ENCODE peak calls at places on chromosomes 3 and 15, in nine cellular contexts. One of them, this sample, is unnamed.

GRCh38 chr15:40277472-40277871 is 5.4 kb downstream of the ANKRD63 start:
- DNase-seq in tibial nerve: no peak
- DNase-seq in uterus: no peak
- DNase-seq in ovary: no peak
- DNase-seq in foreskin fibroblast: no peak
- DNase-seq in body of pancreas: no peak
- DNase-seq in OCI-LY7: peak
- DNase-seq in lung: no peak
- DNase-seq in IMR-90: no peak
- DNase-seq in this sample: no peak

GRCh38 chr3:81462921-81463320 is 298.5 kb downstream of the GBE1 start:
- DNase-seq in ovary: no peak
- DNase-seq in foreskin fibroblast: no peak
- DNase-seq in lung: no peak
- DNase-seq in IMR-90: no peak
- DNase-seq in tibial nerve: no peak
- DNase-seq in uterus: no peak
- DNase-seq in body of pancreas: no peak
- DNase-seq in OCI-LY7: no peak
- DNase-seq in this sample: no peak

GRCh38 chr3:35664460-35664919 is 25.2 kb downstream of the ARPP21 start:
- DNase-seq in OCI-LY7: peak
- DNase-seq in ovary: peak
- DNase-seq in foreskin fibroblast: no peak
- DNase-seq in IMR-90: peak
- DNase-seq in tibial nerve: no peak
- DNase-seq in lung: no peak
- DNase-seq in body of pancreas: peak
- DNase-seq in uterus: peak
- DNase-seq in this sample: peak

GRCh38 chr3:46979958-46980497 is 562 bp downstream of the NBEAL2 start:
- DNase-seq in ovary: peak
- DNase-seq in IMR-90: no peak
- DNase-seq in body of pancreas: peak
- DNase-seq in uterus: peak
- DNase-seq in lung: no peak
- DNase-seq in OCI-LY7: no peak
- DNase-seq in foreskin fibroblast: no peak
- DNase-seq in tibial nerve: no peak
- DNase-seq in this sample: no peak

GRCh38 chr15:75918135-75918534 is 14.5 kb downstream of the FBXO22 start:
- DNase-seq in OCI-LY7: no peak
- DNase-seq in tibial nerve: no peak
- DNase-seq in IMR-90: no peak
- DNase-seq in ovary: no peak
- DNase-seq in lung: no peak
- DNase-seq in foreskin fibroblast: no peak
- DNase-seq in body of pancreas: no peak
- DNase-seq in uterus: no peak
- DNase-seq in this sample: no peak

GRCh38 chr15:33934896-33935295 is 33.4 kb upstream of the CHRM5 start:
- DNase-seq in lung: no peak
- DNase-seq in body of pancreas: no peak
- DNase-seq in uterus: no peak
- DNase-seq in tibial nerve: no peak
- DNase-seq in ovary: no peak
- DNase-seq in OCI-LY7: no peak
- DNase-seq in IMR-90: peak
- DNase-seq in foreskin fibroblast: peak
- DNase-seq in this sample: no peak

GRCh38 chr3:143216709-143217182 is 97.2 kb downstream of the CHST2 start:
- DNase-seq in ovary: no peak
- DNase-seq in uterus: no peak
- DNase-seq in lung: no peak
- DNase-seq in tibial nerve: no peak
- DNase-seq in OCI-LY7: peak
- DNase-seq in body of pancreas: no peak
- DNase-seq in IMR-90: no peak
- DNase-seq in foreskin fibroblast: no peak
- DNase-seq in this sample: peak

GRCh38 chr3:9226326-9226725 is 23.1 kb downstream of the SRGAP3 start:
- DNase-seq in foreskin fibroblast: peak
- DNase-seq in tibial nerve: no peak
- DNase-seq in body of pancreas: no peak
- DNase-seq in uterus: peak
- DNase-seq in ovary: no peak
- DNase-seq in lung: no peak
- DNase-seq in IMR-90: peak
- DNase-seq in OCI-LY7: no peak
- DNase-seq in this sample: peak

GRCh38 chr3:170622369-170623159 is 36.7 kb upstream of the SLC7A14 start:
- DNase-seq in OCI-LY7: no peak
- DNase-seq in uterus: peak
- DNase-seq in ovary: peak
- DNase-seq in tibial nerve: no peak
- DNase-seq in IMR-90: peak
- DNase-seq in body of pancreas: no peak
- DNase-seq in lung: no peak
- DNase-seq in foreskin fibroblast: peak
- DNase-seq in this sample: peak

GRCh38 chr15:44101944-44102343 is 93.1 kb downstream of the FRMD5 start:
- DNase-seq in OCI-LY7: no peak
- DNase-seq in IMR-90: peak
- DNase-seq in uterus: no peak
- DNase-seq in tibial nerve: no peak
- DNase-seq in lung: no peak
- DNase-seq in body of pancreas: no peak
- DNase-seq in foreskin fibroblast: peak
- DNase-seq in ovary: no peak
- DNase-seq in this sample: no peak

GRCh38 chr15:29670945-29671307 is 151.3 kb downstream of the TJP1 start:
- DNase-seq in lung: peak
- DNase-seq in ovary: no peak
- DNase-seq in OCI-LY7: no peak
- DNase-seq in uterus: no peak
- DNase-seq in tibial nerve: no peak
- DNase-seq in foreskin fibroblast: peak
- DNase-seq in IMR-90: peak
- DNase-seq in body of pancreas: peak
- DNase-seq in this sample: no peak

GRCh38 chr3:33883538-33884203 is 85.2 kb downstream of the PDCD6IP start:
- DNase-seq in lung: no peak
- DNase-seq in uterus: no peak
- DNase-seq in foreskin fibroblast: peak
- DNase-seq in ovary: no peak
- DNase-seq in OCI-LY7: peak
- DNase-seq in IMR-90: peak
- DNase-seq in body of pancreas: no peak
- DNase-seq in tibial nerve: peak
- DNase-seq in this sample: peak

GRCh38 chr3:189167027-189167766 is 4.6 kb upstream of the TPRG1 start:
- DNase-seq in uterus: no peak
- DNase-seq in lung: peak
- DNase-seq in foreskin fibroblast: no peak
- DNase-seq in tibial nerve: no peak
- DNase-seq in OCI-LY7: no peak
- DNase-seq in IMR-90: no peak
- DNase-seq in body of pancreas: no peak
- DNase-seq in ovary: no peak
- DNase-seq in this sample: no peak

GRCh38 chr3:167394003-167394402 is 13.9 kb upstream of the ZBBX start:
- DNase-seq in lung: no peak
- DNase-seq in body of pancreas: no peak
- DNase-seq in IMR-90: no peak
- DNase-seq in tibial nerve: no peak
- DNase-seq in foreskin fibroblast: no peak
- DNase-seq in ovary: no peak
- DNase-seq in OCI-LY7: peak
- DNase-seq in uterus: no peak
- DNase-seq in this sample: no peak

GRCh38 chr15:87033056-87033455 is 953.4 kb downstream of the AGBL1 start:
- DNase-seq in foreskin fibroblast: no peak
- DNase-seq in lung: no peak
- DNase-seq in IMR-90: no peak
- DNase-seq in body of pancreas: no peak
- DNase-seq in uterus: no peak
- DNase-seq in ovary: no peak
- DNase-seq in OCI-LY7: no peak
- DNase-seq in tibial nerve: no peak
- DNase-seq in this sample: no peak

GRCh38 chr3:184227481-184227935 is 1.9 kb upstream of the VWA5B2 start:
- DNase-seq in lung: no peak
- DNase-seq in foreskin fibroblast: no peak
- DNase-seq in ovary: no peak
- DNase-seq in tibial nerve: no peak
- DNase-seq in uterus: no peak
- DNase-seq in OCI-LY7: peak
- DNase-seq in body of pancreas: peak
- DNase-seq in IMR-90: no peak
- DNase-seq in this sample: peak

GRCh38 chr3:184230081-184230602 is 757 bp downstream of the VWA5B2 start:
- DNase-seq in ovary: peak
- DNase-seq in body of pancreas: peak
- DNase-seq in IMR-90: no peak
- DNase-seq in lung: no peak
- DNase-seq in OCI-LY7: no peak
- DNase-seq in uterus: no peak
- DNase-seq in foreskin fibroblast: no peak
- DNase-seq in tibial nerve: no peak
- DNase-seq in this sample: no peak

GRCh38 chr3:184230603-184231528 is 1.5 kb downstream of the VWA5B2 start:
- DNase-seq in uterus: no peak
- DNase-seq in body of pancreas: no peak
- DNase-seq in lung: no peak
- DNase-seq in OCI-LY7: no peak
- DNase-seq in foreskin fibroblast: no peak
- DNase-seq in tibial nerve: no peak
- DNase-seq in ovary: no peak
- DNase-seq in IMR-90: no peak
- DNase-seq in this sample: no peak

GRCh38 chr3:184228376-184229137 is 828 bp upstream of the VWA5B2 start:
- DNase-seq in ovary: no peak
- DNase-seq in uterus: no peak
- DNase-seq in lung: no peak
- DNase-seq in IMR-90: no peak
- DNase-seq in foreskin fibroblast: no peak
- DNase-seq in OCI-LY7: no peak
- DNase-seq in body of pancreas: no peak
- DNase-seq in tibial nerve: no peak
- DNase-seq in this sample: no peak

DNA sequence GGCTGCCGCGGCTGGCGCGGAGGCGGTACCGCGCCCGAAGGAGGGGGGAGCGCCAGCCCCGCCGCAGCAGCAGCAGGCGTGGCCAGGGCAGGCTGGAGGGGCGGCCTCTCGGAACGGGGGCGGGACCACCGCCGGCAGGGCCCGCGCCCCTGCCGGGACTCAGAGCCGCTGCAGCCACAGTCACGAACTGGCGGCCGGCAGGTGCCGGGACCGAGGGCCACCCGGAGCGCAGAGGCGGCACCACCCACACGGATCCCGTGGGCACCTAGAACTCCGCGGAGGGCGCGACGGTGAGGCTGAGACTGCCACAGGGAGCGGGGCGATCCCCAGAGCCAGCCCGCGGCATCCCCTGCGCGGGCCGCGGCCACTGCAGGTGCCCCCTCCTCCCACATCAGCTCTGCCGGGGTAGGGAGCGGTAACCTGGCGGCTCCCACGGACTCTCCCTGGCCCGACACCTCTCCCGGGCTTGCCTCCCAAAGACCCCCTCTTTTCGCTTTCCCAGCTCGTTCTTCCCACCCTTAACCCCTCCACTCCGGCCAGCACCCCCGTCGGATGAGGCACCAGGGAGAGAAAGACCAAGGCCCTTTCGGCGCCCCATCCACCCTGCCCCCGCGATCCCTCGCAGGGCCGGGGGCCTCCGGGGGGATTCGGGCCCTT is at the start of gene VWA5B2:
- DNase-seq in ovary: peak
- DNase-seq in OCI-LY7: peak
- DNase-seq in IMR-90: peak
- DNase-seq in uterus: peak
- DNase-seq in tibial nerve: no peak
- DNase-seq in lung: no peak
- DNase-seq in foreskin fibroblast: peak
- DNase-seq in body of pancreas: peak
- DNase-seq in this sample: peak
- TF ChIP-seq CTCF in ovary: peak
- TF ChIP-seq CTCF in OCI-LY7: no peak
- TF ChIP-seq CTCF in IMR-90: peak
- TF ChIP-seq CTCF in uterus: no peak
- TF ChIP-seq CTCF in tibial nerve: no peak
- TF ChIP-seq CTCF in lung: no peak
- TF ChIP-seq CTCF in foreskin fibroblast: no peak
- TF ChIP-seq CTCF in body of pancreas: peak
- TF ChIP-seq CTCF in this sample: peak

DNA sequence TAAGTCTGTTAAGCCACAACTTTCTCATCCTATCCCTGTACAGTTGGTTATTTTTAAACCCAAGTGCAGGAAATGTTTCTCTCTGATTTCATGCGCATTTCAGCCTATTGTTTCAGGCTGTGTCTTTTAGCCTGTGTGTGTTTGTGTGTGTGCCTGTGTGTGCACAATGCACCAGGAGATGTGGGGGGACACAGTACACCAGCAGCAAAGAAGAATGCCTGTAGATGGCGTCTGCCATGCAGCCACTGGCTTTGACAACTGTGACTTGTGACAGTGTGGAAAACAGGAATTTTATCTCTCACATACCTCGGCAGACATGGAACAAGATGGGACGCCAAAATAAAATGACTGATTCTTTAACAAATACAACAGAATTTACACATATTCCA is 43.6 kb upstream of the PLXNA1 start:
- DNase-seq in body of pancreas: no peak
- DNase-seq in IMR-90: no peak
- DNase-seq in ovary: no peak
- DNase-seq in foreskin fibroblast: no peak
- DNase-seq in uterus: no peak
- DNase-seq in tibial nerve: no peak
- DNase-seq in lung: no peak
- DNase-seq in OCI-LY7: no peak
- DNase-seq in this sample: no peak
- TF ChIP-seq CTCF in body of pancreas: no peak
- TF ChIP-seq CTCF in IMR-90: no peak
- TF ChIP-seq CTCF in ovary: no peak
- TF ChIP-seq CTCF in foreskin fibroblast: no peak
- TF ChIP-seq CTCF in uterus: no peak
- TF ChIP-seq CTCF in tibial nerve: no peak
- TF ChIP-seq CTCF in lung: no peak
- TF ChIP-seq CTCF in OCI-LY7: peak
- TF ChIP-seq CTCF in this sample: no peak

GRCh38 chr3:136276049-136276755 is 26.1 kb downstream of the PCCB start:
- DNase-seq in uterus: no peak
- DNase-seq in lung: no peak
- DNase-seq in foreskin fibroblast: no peak
- DNase-seq in ovary: no peak
- DNase-seq in body of pancreas: no peak
- DNase-seq in OCI-LY7: no peak
- DNase-seq in tibial nerve: no peak
- DNase-seq in IMR-90: no peak
- DNase-seq in this sample: no peak
- TF ChIP-seq CTCF in uterus: no peak
- TF ChIP-seq CTCF in lung: no peak
- TF ChIP-seq CTCF in foreskin fibroblast: peak
- TF ChIP-seq CTCF in ovary: no peak
- TF ChIP-seq CTCF in body of pancreas: no peak
- TF ChIP-seq CTCF in OCI-LY7: no peak
- TF ChIP-seq CTCF in tibial nerve: no peak
- TF ChIP-seq CTCF in IMR-90: no peak
- TF ChIP-seq CTCF in this sample: peak

GRCh38 chr15:25989327-25989726 is 126.2 kb upstream of the ATP10A start:
- DNase-seq in IMR-90: no peak
- DNase-seq in lung: no peak
- DNase-seq in body of pancreas: no peak
- DNase-seq in tibial nerve: no peak
- DNase-seq in uterus: no peak
- DNase-seq in foreskin fibroblast: no peak
- DNase-seq in ovary: no peak
- DNase-seq in OCI-LY7: no peak
- DNase-seq in this sample: no peak
- TF ChIP-seq CTCF in IMR-90: no peak
- TF ChIP-seq CTCF in lung: no peak
- TF ChIP-seq CTCF in body of pancreas: no peak
- TF ChIP-seq CTCF in tibial nerve: no peak
- TF ChIP-seq CTCF in uterus: no peak
- TF ChIP-seq CTCF in foreskin fibroblast: no peak
- TF ChIP-seq CTCF in ovary: no peak
- TF ChIP-seq CTCF in OCI-LY7: peak
- TF ChIP-seq CTCF in this sample: no peak

This sample was measured in fibroblast of villous mesenchyme.